ENCODE peak calls at places on chromosome 7, in seven cellular contexts. D is neural progenitor cell, Q is ascending aorta, U is IMR-90, L is upper lobe of right lung, V is heart left ventricle, F is spleen. N is an unnamed sample.

GRCh38 chr7:82050134-82050533 is 280.3 kb upstream of the HGF start:
- DNase-seq in L (no peak), U (peak), D (no peak), Q (no peak), F (no peak), V (no peak), N (no peak)

GRCh38 chr7:41472427-41473125 is 230.3 kb downstream of the INHBA start:
- DNase-seq in Q (no peak), D (no peak), V (no peak), L (no peak), U (peak), F (no peak), N (no peak)

GRCh38 chr7:131105294-131105802 is 222.3 kb upstream of the MKLN1 start:
- DNase-seq in U (peak), Q (peak), D (no peak), L (no peak), V (no peak), F (no peak), N (no peak)

GRCh38 chr7:80449841-80450240 is 62.0 kb downstream of the GNAT3 start:
- DNase-seq in D (no peak), L (no peak), U (no peak), Q (no peak), F (no peak), V (no peak), N (no peak)

GRCh38 chr7:50641442-50642405 is 76.5 kb upstream of the DDC start:
- DNase-seq in V (peak), U (no peak), L (peak), D (peak), Q (no peak), F (no peak), N (no peak)

GRCh38 chr7:151380199-151381082 is 29.4 kb downstream of the WDR86 start:
- DNase-seq in Q (no peak), U (no peak), D (no peak), F (peak), L (peak), V (no peak), N (no peak)

GRCh38 chr7:112898432-112899290 is 108.5 kb upstream of the TMEM168 start:
- DNase-seq in U (peak), Q (no peak), F (no peak), L (no peak), D (peak), V (no peak), N (no peak)

GRCh38 chr7:77877800-77878199 is 79.2 kb downstream of the PHTF2 start:
- DNase-seq in L (no peak), Q (no peak), U (peak), D (no peak), F (no peak), V (no peak), N (no peak)

GRCh38 chr7:128281605-128282380 is 40.7 kb downstream of the LEP start:
- DNase-seq in V (no peak), F (no peak), Q (no peak), U (no peak), L (peak), D (no peak), N (no peak)

GRCh38 chr7:156368459-156368858 is 272.1 kb upstream of the RNF32 start:
- DNase-seq in L (no peak), Q (no peak), F (no peak), U (no peak), V (no peak), D (no peak), N (no peak)

GRCh38 chr7:101829374-101829773 is 11.9 kb downstream of the CUX1 start:
- DNase-seq in D (no peak), V (no peak), U (no peak), F (no peak), Q (no peak), L (peak), N (no peak)

GRCh38 chr7:117993377-117994003 is 120.2 kb upstream of the CTTNBP2 start:
- DNase-seq in F (no peak), U (peak), D (peak), L (no peak), Q (no peak), V (no peak), N (no peak)

GRCh38 chr7:112163021-112163310 is 43.2 kb downstream of the DOCK4 start:
- DNase-seq in V (no peak), L (no peak), U (no peak), F (no peak), Q (no peak), D (no peak), N (no peak)

GRCh38 chr7:16668049-16668858 is 22.3 kb downstream of the BZW2 start:
- DNase-seq in L (peak), V (peak), F (no peak), Q (peak), D (no peak), U (peak), N (no peak)

GRCh38 chr7:123498651-123499050 is 35.7 kb downstream of the IQUB start:
- DNase-seq in Q (no peak), L (no peak), D (no peak), F (no peak), V (no peak), U (no peak), N (no peak)
- H3K4me3 ChIP-seq in Q (no peak), L (no peak), D (no peak), F (no peak), V (no peak), U (no peak), N (no peak)

GRCh38 chr7:7653568-7654187 is 13.1 kb downstream of the UMAD1 start:
- DNase-seq in U (no peak), L (no peak), F (no peak), V (no peak), D (peak), Q (no peak), N (no peak)
- TF ChIP-seq CTCF in U (peak), L (peak), F (no peak), V (no peak), D (peak), Q (peak), N (peak)

DNA sequence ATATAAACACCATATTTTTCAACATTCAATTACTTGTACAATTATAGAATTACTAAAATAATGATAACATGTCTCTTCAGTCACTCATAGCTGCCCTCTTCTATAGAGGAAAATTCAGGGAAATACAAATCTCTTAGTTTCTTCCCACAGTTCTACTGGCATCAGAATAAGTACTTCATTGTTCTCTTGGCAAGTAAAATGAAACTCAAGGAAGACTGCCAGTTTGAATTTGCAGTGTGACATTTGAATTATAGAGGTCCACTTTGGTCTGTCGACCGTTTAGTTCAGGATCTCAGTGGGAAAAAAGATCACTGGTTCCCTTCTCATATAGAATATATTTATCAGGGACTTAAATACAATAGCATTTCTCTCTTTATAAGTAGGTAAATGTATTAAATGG is 114.6 kb downstream of the PON1 start:
- DNase-seq in F (no peak), U (no peak), L (no peak), D (no peak), Q (no peak), V (no peak), N (no peak)
- H3K4me3 ChIP-seq in F (no peak), U (no peak), L (no peak), D (no peak), Q (no peak), V (no peak), N (no peak)

GRCh38 chr7:91999631-92000571 is 59.2 kb downstream of the AKAP9 start:
- DNase-seq in U (no peak), D (no peak), Q (no peak), V (no peak), L (no peak), F (no peak), N (no peak)

GRCh38 chr7:91995391-91995790 is 54.7 kb downstream of the AKAP9 start:
- DNase-seq in F (no peak), U (no peak), L (no peak), D (no peak), Q (no peak), V (no peak), N (no peak)

GRCh38 chr7:91988213-91988612 is 47.6 kb downstream of the AKAP9 start:
- DNase-seq in Q (no peak), D (no peak), L (no peak), V (no peak), U (no peak), F (no peak), N (no peak)

GRCh38 chr7:91993976-91994375 is 53.3 kb downstream of the AKAP9 start:
- DNase-seq in F (no peak), D (no peak), Q (no peak), V (no peak), L (no peak), U (no peak), N (no peak)
- TF ChIP-seq CTCF in F (no peak), D (no peak), Q (no peak), V (no peak), L (no peak), U (no peak), N (no peak)

GRCh38 chr7:24017519-24017918 is 266.5 kb upstream of the NPY start:
- DNase-seq in D (no peak), Q (no peak), V (no peak), U (no peak), F (no peak), L (no peak), N (no peak)
- H3K4me3 ChIP-seq in D (no peak), Q (no peak), V (no peak), U (no peak), F (no peak), L (no peak), N (no peak)

GRCh38 chr7:120950539-120951308 is at the start of gene ING3:
- DNase-seq in V (peak), U (peak), F (peak), L (peak), D (peak), Q (peak), N (peak)
- TF ChIP-seq CTCF in V (no peak), U (no peak), F (no peak), L (no peak), D (no peak), Q (no peak), N (no peak)

GRCh38 chr7:24911213-24911603 is 68.8 kb downstream of the OSBPL3 start:
- DNase-seq in D (no peak), F (no peak), Q (no peak), L (no peak), V (no peak), U (no peak), N (no peak)

GRCh38 chr7:24913791-24914464 is 66.0 kb downstream of the OSBPL3 start:
- DNase-seq in Q (no peak), U (no peak), D (no peak), L (no peak), V (no peak), F (no peak), N (no peak)

GRCh38 chr7:24912424-24912823 is 67.6 kb downstream of the OSBPL3 start:
- DNase-seq in L (no peak), F (no peak), V (no peak), Q (no peak), D (no peak), U (no peak), N (no peak)

GRCh38 chr7:24914465-24914859 is 65.5 kb downstream of the OSBPL3 start:
- DNase-seq in F (no peak), D (no peak), L (no peak), Q (no peak), V (no peak), U (no peak), N (no peak)

DNA sequence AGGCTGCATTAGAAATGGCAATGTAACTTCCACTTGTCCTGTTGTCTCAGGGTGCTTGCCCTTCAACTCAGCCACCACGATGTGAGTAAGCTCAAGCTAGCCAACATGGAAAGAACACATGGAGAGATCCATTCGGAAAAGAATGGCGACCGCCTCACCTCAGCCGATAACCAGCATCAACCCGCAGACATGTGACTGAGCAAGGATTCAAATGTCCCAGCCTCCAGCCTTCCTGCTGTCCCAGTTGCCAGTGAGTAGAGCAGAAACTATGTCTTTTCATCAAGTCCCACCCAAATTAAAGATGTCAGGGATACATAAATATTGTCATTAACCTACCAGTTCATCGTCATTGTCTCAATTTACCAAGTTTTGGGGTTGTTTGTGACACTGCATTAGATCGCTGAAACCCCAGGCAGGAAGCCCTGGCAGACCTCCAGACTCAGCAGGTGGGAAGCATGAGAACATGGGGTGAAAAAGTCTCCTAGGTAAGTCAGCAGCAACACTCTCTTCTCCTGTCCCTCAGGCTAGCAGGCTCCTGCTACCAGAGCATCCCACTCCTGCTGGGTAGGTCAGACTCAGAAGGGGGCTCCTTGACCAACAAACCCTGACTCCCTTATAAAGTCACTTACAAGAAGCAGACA is 67.0 kb downstream of the OSBPL3 start:
- DNase-seq in D (no peak), U (no peak), Q (no peak), V (no peak), F (no peak), L (no peak), N (no peak)
- H3K4me3 ChIP-seq in D (no peak), U (no peak), Q (no peak), V (no peak), F (no peak), L (no peak), N (no peak)

GRCh38 chr7:44244282-44244681 is 43.5 kb downstream of the YKT6 start:
- DNase-seq in L (no peak), V (no peak), D (peak), F (no peak), Q (no peak), U (no peak), N (no peak)
- TF ChIP-seq CTCF in L (peak), V (peak), D (peak), F (no peak), Q (peak), U (peak), N (peak)

GRCh38 chr7:73718438-73718881 is 1.0 kb downstream of the STX1A start:
- DNase-seq in U (no peak), D (no peak), Q (no peak), L (no peak), V (no peak), F (no peak), N (no peak)
- H3K4me3 ChIP-seq in U (peak), D (peak), Q (peak), L (peak), V (peak), F (peak), N (peak)